ENCODE peak calls at places on chromosome 14, in six cellular contexts. Q is kidney epithelial cell, F is fibroblast of lung, R is PC-3, A is astrocyte of the cerebellum, J is IMR-90. L is an unnamed sample.

GRCh38 chr14:58808828-58809227 is 171.1 kb downstream of the DACT1 start:
- DNase-seq in Q (no peak), F (no peak), R (peak), A (no peak), J (peak), L (peak)

GRCh38 chr14:61520546-61520945 is 174.8 kb upstream of the HIF1A start:
- DNase-seq in Q (no peak), F (peak), R (no peak), A (no peak), J (no peak), L (no peak)

GRCh38 chr14:44107156-44107555 is 399.9 kb downstream of the FSCB start:
- DNase-seq in Q (no peak), F (no peak), R (no peak), A (no peak), J (no peak), L (no peak)

GRCh38 chr14:102188187-102188586 is 48.5 kb downstream of the WDR20 start:
- DNase-seq in Q (no peak), F (no peak), R (no peak), A (no peak), J (no peak), L (no peak)

GRCh38 chr14:34750670-34751069 is 36.3 kb upstream of the CFL2 start:
- DNase-seq in Q (peak), F (peak), R (no peak), A (peak), J (peak), L (no peak)

GRCh38 chr14:105065280-105066228 is at the start of gene GPR132:
- DNase-seq in Q (no peak), F (peak), R (peak), A (no peak), J (no peak), L (no peak)

GRCh38 chr14:50452979-50453705 is 56.5 kb upstream of the CDKL1 start:
- DNase-seq in Q (peak), F (peak), R (peak), A (peak), J (peak), L (peak)

GRCh38 chr14:36944307-36945010 is 227.9 kb downstream of the SLC25A21 start:
- DNase-seq in Q (no peak), F (peak), R (peak), A (no peak), J (peak), L (no peak)

GRCh38 chr14:104394606-104394910 is 185.0 kb upstream of the C14orf180 start:
- DNase-seq in Q (no peak), F (no peak), R (no peak), A (no peak), J (no peak), L (no peak)

GRCh38 chr14:104321151-104322130 is 183.1 kb downstream of the KIF26A start:
- DNase-seq in Q (no peak), F (no peak), R (no peak), A (no peak), J (no peak), L (no peak)

GRCh38 chr14:90587918-90588317 is 191.1 kb downstream of the CALM1 start:
- DNase-seq in Q (no peak), F (no peak), R (no peak), A (no peak), J (no peak), L (peak)

GRCh38 chr14:50410921-50411320 is 14.2 kb upstream of the CDKL1 start:
- DNase-seq in Q (no peak), F (peak), R (peak), A (peak), J (peak), L (peak)

GRCh38 chr14:75927564-75928087 is 54.2 kb downstream of the TGFB3 start:
- DNase-seq in Q (no peak), F (no peak), R (no peak), A (no peak), J (no peak), L (no peak)

GRCh38 chr14:37142835-37143499 is 29.4 kb downstream of the SLC25A21 start:
- DNase-seq in Q (peak), F (peak), R (peak), A (peak), J (peak), L (no peak)

GRCh38 chr14:97634786-97635185 is 837.6 kb downstream of the VRK1 start:
- DNase-seq in Q (no peak), F (no peak), R (peak), A (no peak), J (no peak), L (no peak)

GRCh38 chr14:26255213-26255612 is 342.6 kb downstream of the NOVA1 start:
- DNase-seq in Q (no peak), F (peak), R (peak), A (no peak), J (peak), L (no peak)

GRCh38 chr14:80996049-80996901 is 40.9 kb downstream of the TSHR start:
- DNase-seq in Q (peak), F (peak), R (peak), A (peak), J (peak), L (no peak)

GRCh38 chr14:81459421-81459820 is 59.3 kb upstream of the STON2 start:
- DNase-seq in Q (no peak), F (no peak), R (no peak), A (no peak), J (no peak), L (no peak)

GRCh38 chr14:24456980-24457379 is 14.4 kb upstream of the SDR39U1 start:
- DNase-seq in Q (no peak), F (peak), R (peak), A (no peak), J (no peak), L (no peak)

GRCh38 chr14:73237786-73238261 is 518 bp downstream of the PAPLN start:
- DNase-seq in Q (no peak), F (peak), R (no peak), A (no peak), J (no peak), L (no peak)

GRCh38 chr14:22900088-22900799 is 17.2 kb downstream of the REM2 start:
- DNase-seq in Q (no peak), F (peak), R (peak), A (peak), J (peak), L (peak)

GRCh38 chr14:53148612-53149202 is 4.4 kb downstream of the DDHD1 start:
- DNase-seq in Q (no peak), F (no peak), R (no peak), A (no peak), J (no peak), L (no peak)
- H3K4me3 ChIP-seq in Q (no peak), F (no peak), R (no peak), A (no peak), J (no peak), L (no peak)

GRCh38 chr14:20624495-20625070 is 16.9 kb downstream of the OR6S1 start:
- DNase-seq in Q (no peak), F (peak), R (no peak), A (no peak), J (peak), L (no peak)
- TF ChIP-seq CTCF in Q (no peak), F (no peak), R (no peak), A (no peak), J (no peak), L (no peak)

DNA sequence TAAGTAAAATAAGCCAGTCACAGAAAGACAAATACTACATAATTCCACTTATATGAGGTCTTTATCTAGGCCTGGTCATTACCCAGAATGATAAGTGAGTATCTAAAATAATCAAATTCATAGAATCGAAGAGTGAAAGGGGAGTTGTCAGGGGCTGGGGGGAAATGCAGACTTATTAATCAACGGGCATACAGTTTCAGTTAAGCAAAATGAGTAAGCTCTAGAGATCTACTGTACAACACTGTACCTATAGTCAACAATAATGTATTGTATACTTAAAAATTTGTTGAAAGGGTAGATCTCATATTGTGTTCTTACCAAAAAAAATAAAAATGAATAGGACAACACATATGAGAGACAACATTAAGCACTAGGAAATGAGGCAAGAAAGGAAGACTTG is 13.3 kb downstream of the BTBD7 start:
- DNase-seq in Q (no peak), F (no peak), R (no peak), A (no peak), J (no peak), L (no peak)
- H3K4me3 ChIP-seq in Q (no peak), F (no peak), R (no peak), A (no peak), J (no peak), L (no peak)

GRCh38 chr14:93337143-93337753 is 4.4 kb upstream of the BTBD7 start:
- DNase-seq in Q (no peak), F (no peak), R (no peak), A (no peak), J (no peak), L (no peak)
- TF ChIP-seq CTCF in Q (no peak), F (no peak), R (no peak), A (no peak), J (no peak), L (no peak)

DNA sequence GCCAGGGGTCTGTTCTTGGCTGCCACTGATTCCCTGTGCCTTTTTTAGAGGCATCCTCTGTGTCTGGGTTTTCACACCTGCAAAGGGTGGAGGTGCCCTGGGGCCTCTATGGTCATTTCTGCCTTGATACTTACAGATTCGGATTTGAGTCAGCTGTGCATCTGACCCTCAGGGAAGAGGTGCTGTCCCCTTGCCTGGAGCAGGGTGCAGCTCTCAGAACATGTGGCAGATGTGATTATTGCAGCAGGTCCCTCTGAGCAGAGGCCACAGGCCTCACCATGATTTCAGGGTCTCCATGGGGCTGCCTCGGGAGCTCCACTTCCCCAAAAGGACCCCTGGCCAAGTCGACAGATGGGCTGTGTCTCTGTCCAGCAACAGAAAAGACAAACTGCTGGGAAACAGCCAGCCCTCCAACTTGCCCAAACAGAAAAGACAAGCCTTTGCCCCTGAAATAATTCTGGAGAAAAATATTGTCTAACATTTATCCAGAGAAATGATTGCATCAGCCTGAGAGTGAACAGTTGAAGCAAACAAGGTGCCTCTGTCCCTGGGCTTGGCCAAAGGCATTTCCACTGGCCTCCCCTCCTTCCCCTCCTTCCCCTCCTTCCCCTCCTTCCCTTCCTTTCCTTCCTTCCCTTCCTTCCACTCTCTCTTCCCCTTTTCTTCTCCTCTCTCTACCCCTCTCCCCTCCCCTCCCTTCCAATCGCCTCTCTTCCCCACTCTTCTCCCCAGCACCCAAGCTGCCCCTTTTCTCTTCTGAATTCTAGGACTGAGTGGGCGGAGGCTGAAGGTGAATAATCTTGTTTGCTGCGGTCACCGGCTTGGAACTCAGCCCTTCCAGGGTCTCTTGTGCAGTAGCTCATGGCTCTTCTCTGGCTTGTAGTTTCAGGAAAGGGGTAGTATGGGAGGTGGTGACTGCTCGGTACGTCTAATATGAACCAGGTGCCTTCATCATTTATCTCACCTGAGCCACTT is 676 bp downstream of the SERPINA3 start:
- DNase-seq in Q (no peak), F (peak), R (no peak), A (no peak), J (peak), L (no peak)
- H3K4me3 ChIP-seq in Q (no peak), F (no peak), R (no peak), A (no peak), J (no peak), L (no peak)

DNA sequence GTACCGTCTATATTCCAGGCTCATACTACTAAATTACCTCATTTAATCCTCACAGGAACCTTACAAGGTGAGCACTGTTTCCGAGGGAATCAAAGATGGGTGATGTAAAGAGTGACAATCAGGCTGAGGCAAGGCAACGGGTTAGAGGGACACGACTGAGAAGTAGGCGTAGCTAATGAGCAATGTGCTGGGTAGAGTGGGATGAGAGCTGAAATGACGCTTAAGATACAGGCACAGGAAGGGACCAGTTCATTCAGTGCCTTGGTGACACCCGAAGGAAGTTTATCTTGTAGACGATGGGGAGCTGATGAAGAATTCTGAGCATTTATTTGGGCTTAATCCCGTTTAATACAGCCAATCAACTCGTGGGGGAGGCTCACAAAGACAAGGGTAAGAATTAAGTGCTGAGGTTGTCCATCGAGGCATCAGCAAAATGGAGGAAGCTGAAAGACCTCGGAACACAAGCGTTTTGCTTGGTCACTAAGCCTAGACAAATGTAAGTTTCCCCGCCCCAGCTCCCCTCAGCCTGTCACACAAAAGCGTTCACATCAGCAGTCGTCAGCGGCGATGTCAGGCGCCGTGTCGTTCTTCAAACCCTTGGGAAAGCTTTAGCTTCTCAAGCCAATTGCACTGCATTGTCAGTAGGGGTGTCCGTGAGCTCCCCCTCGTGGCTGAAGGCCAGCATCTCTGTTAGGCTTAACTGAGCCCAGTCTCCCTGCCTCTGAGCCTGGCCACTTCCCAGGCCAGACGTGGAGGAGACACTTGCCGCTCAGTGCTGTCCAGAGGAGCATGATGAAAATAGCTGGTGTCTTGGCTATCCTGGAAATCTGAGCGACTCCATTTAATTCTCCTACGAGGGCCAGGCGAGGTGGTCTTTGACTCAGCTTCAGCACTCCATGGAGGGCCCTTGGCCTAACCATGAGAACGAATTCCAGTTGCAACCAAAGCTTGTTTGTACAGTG is 288.5 kb upstream of the G2E3 start:
- DNase-seq in Q (peak), F (peak), R (peak), A (peak), J (peak), L (peak)
- TF ChIP-seq CTCF in Q (peak), F (peak), R (peak), A (peak), J (peak), L (peak)

GRCh38 chr14:85357120-85357519 is 172.8 kb upstream of the FLRT2 start:
- DNase-seq in Q (no peak), F (no peak), R (no peak), A (no peak), J (no peak), L (no peak)

GRCh38 chr14:85359505-85359904 is 170.4 kb upstream of the FLRT2 start:
- DNase-seq in Q (no peak), F (no peak), R (no peak), A (no peak), J (no peak), L (no peak)

GRCh38 chr14:85358136-85358785 is 171.7 kb upstream of the FLRT2 start:
- DNase-seq in Q (no peak), F (no peak), R (no peak), A (no peak), J (no peak), L (no peak)
- H3K4me3 ChIP-seq in Q (no peak), F (no peak), R (no peak), A (no peak), J (no peak), L (no peak)

DNA sequence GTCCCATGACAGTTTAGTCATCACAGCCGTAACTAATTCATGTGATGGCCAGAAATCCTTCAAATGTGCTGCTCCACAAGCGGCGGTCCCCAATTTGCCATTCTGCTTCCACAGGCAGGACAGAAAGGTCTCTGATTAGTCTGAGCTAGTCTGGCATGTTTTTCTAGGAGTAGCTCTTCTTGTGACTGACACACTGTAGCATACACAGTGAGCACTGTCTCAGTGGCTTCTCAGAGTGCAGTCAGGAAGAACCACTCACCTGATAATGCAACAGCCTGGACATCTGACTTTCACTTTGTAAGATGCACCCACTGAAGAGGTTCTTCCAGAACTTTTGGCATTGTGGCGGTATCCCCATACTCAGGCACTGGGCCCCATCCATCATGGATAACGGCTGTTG is 1266.2 kb downstream of the TMEM121 start:
- DNase-seq in Q (no peak), F (no peak), R (no peak), A (no peak), J (no peak), L (no peak)
- TF ChIP-seq CTCF in Q (no peak), F (no peak), R (no peak), A (no peak), J (no peak), L (no peak)

GRCh38 chr14:55028476-55028875 is 1.4 kb downstream of the SOCS4 start:
- DNase-seq in Q (no peak), F (no peak), R (no peak), A (no peak), J (no peak), L (no peak)
- H3K4me3 ChIP-seq in Q (peak), F (peak), R (peak), A (peak), J (peak), L (peak)

L was measured in retinal pigment epithelial cell.